ENCODE peak calls at places on chromosomes 3 and 15, in six cellular contexts. R, M, E, O, P and X are unnamed samples.

GRCh38 chr3:119227064-119227850 is 13.4 kb downstream of the B4GALT4 start:
- ATAC-seq in R (no peak), M (no peak), E (no peak), O (no peak), P (no peak), X (no peak)

GRCh38 chr15:58543664-58544335 is 112.0 kb downstream of the LIPC start:
- ATAC-seq in R (no peak), M (no peak), E (no peak), O (no peak), P (no peak), X (no peak)

GRCh38 chr3:114363554-114364202 is 69.8 kb downstream of the TIGIT start:
- ATAC-seq in R (peak), M (peak), E (no peak), O (peak), P (peak), X (no peak)

GRCh38 chr3:155949464-155950217 is 79.2 kb downstream of the GMPS start:
- ATAC-seq in R (no peak), M (no peak), E (no peak), O (no peak), P (no peak), X (no peak)

GRCh38 chr3:127306361-127307112 is 18.7 kb upstream of the PRR20G start:
- ATAC-seq in R (no peak), M (no peak), E (no peak), O (no peak), P (no peak), X (no peak)

GRCh38 chr15:69467636-69468035 is 15.0 kb downstream of the RPLP1 start:
- ATAC-seq in R (no peak), M (no peak), E (no peak), O (no peak), P (no peak), X (no peak)

GRCh38 chr3:189635385-189635784 is 4.2 kb downstream of the TP63 start:
- ATAC-seq in R (no peak), M (no peak), E (no peak), O (no peak), P (no peak), X (no peak)

GRCh38 chr3:149618151-149619123 is 39.4 kb downstream of the WWTR1 start:
- ATAC-seq in R (peak), M (no peak), E (peak), O (peak), P (peak), X (no peak)

GRCh38 chr3:98692787-98693473 is 70.2 kb upstream of the ST3GAL6 start:
- ATAC-seq in R (peak), M (no peak), E (no peak), O (no peak), P (peak), X (no peak)

GRCh38 chr3:10505050-10505790 is at the start of gene ATP2B2:
- ATAC-seq in R (peak), M (peak), E (no peak), O (peak), P (no peak), X (no peak)

GRCh38 chr3:181757694-181758306 is 46.1 kb downstream of the SOX2 start:
- ATAC-seq in R (no peak), M (no peak), E (no peak), O (no peak), P (no peak), X (no peak)

GRCh38 chr15:25417604-25418003 is 21.2 kb downstream of the UBE3A start:
- ATAC-seq in R (no peak), M (no peak), E (no peak), O (no peak), P (no peak), X (no peak)

GRCh38 chr15:89899303-89899946 is 5.6 kb upstream of the AP3S2 start:
- ATAC-seq in R (no peak), M (no peak), E (no peak), O (no peak), P (no peak), X (no peak)

GRCh38 chr15:49040151-49040550 is 6.1 kb downstream of the SECISBP2L start:
- ATAC-seq in R (no peak), M (no peak), E (no peak), O (no peak), P (no peak), X (no peak)

GRCh38 chr15:70617911-70618287 is 145.5 kb downstream of the UACA start:
- ATAC-seq in R (no peak), M (no peak), E (no peak), O (peak), P (no peak), X (no peak)